ENCODE peak calls at places on chromosomes 2 and 18, in four cellular contexts. One of them, this sample, is unnamed.

GRCh38 chr2:128386066-128386465 is 67.4 kb upstream of the HS6ST1 start:
- DNase-seq in PC-9: no peak
- DNase-seq in WTC11: no peak
- DNase-seq in esophagus muscularis mucosa: no peak
- DNase-seq in this sample: no peak

GRCh38 chr2:194545978-194546377 is 1111.0 kb upstream of the SLC39A10 start:
- DNase-seq in PC-9: no peak
- DNase-seq in WTC11: no peak
- DNase-seq in esophagus muscularis mucosa: no peak
- DNase-seq in this sample: no peak

GRCh38 chr2:105442721-105443120 is 43.9 kb upstream of the FHL2 start:
- DNase-seq in PC-9: no peak
- DNase-seq in WTC11: no peak
- DNase-seq in esophagus muscularis mucosa: no peak
- DNase-seq in this sample: no peak

GRCh38 chr18:25497395-25497794 is 145.4 kb upstream of the ZNF521 start:
- DNase-seq in PC-9: no peak
- DNase-seq in WTC11: no peak
- DNase-seq in esophagus muscularis mucosa: no peak
- DNase-seq in this sample: no peak

GRCh38 chr2:69099541-69099940 is 86.6 kb downstream of the ANTXR1 start:
- DNase-seq in PC-9: no peak
- DNase-seq in WTC11: no peak
- DNase-seq in esophagus muscularis mucosa: no peak
- DNase-seq in this sample: no peak

GRCh38 chr18:34122724-34123334 is 101.9 kb downstream of the NOL4 start:
- DNase-seq in PC-9: peak
- DNase-seq in WTC11: peak
- DNase-seq in esophagus muscularis mucosa: no peak
- DNase-seq in this sample: no peak

GRCh38 chr18:79405019-79405780 is 9.5 kb downstream of the NFATC1 start:
- DNase-seq in PC-9: no peak
- DNase-seq in WTC11: no peak
- DNase-seq in esophagus muscularis mucosa: no peak
- DNase-seq in this sample: no peak

GRCh38 chr18:13379062-13379800 is 160.7 kb downstream of the LDLRAD4 start:
- DNase-seq in PC-9: no peak
- DNase-seq in WTC11: no peak
- DNase-seq in esophagus muscularis mucosa: no peak
- DNase-seq in this sample: peak

GRCh38 chr2:144183744-144184143 is 336.2 kb downstream of the ZEB2 start:
- DNase-seq in PC-9: no peak
- DNase-seq in WTC11: no peak
- DNase-seq in esophagus muscularis mucosa: no peak
- DNase-seq in this sample: no peak

GRCh38 chr18:51235011-51235789 is 37.7 kb upstream of the MEX3C start:
- DNase-seq in PC-9: peak
- DNase-seq in WTC11: no peak
- DNase-seq in esophagus muscularis mucosa: no peak
- DNase-seq in this sample: peak

GRCh38 chr2:184654945-184655344 is 56.6 kb downstream of the ZNF804A start:
- DNase-seq in PC-9: no peak
- DNase-seq in WTC11: no peak
- DNase-seq in esophagus muscularis mucosa: no peak
- DNase-seq in this sample: no peak

GRCh38 chr18:76351961-76352581 is 143.0 kb downstream of the ZNF516 start:
- DNase-seq in PC-9: peak
- DNase-seq in WTC11: no peak
- DNase-seq in esophagus muscularis mucosa: peak
- DNase-seq in this sample: peak

GRCh38 chr18:80244956-80245730 is 2.2 kb downstream of the PARD6G start:
- DNase-seq in PC-9: no peak
- DNase-seq in WTC11: no peak
- DNase-seq in esophagus muscularis mucosa: no peak
- DNase-seq in this sample: peak

GRCh38 chr2:215371915-215372897 is 60.3 kb downstream of the ATIC start:
- DNase-seq in PC-9: no peak
- DNase-seq in WTC11: no peak
- DNase-seq in esophagus muscularis mucosa: peak
- DNase-seq in this sample: no peak

GRCh38 chr18:48542513-48543181 is 3.8 kb downstream of the CTIF start:
- DNase-seq in PC-9: peak
- DNase-seq in WTC11: peak
- DNase-seq in esophagus muscularis mucosa: no peak
- DNase-seq in this sample: no peak

DNA sequence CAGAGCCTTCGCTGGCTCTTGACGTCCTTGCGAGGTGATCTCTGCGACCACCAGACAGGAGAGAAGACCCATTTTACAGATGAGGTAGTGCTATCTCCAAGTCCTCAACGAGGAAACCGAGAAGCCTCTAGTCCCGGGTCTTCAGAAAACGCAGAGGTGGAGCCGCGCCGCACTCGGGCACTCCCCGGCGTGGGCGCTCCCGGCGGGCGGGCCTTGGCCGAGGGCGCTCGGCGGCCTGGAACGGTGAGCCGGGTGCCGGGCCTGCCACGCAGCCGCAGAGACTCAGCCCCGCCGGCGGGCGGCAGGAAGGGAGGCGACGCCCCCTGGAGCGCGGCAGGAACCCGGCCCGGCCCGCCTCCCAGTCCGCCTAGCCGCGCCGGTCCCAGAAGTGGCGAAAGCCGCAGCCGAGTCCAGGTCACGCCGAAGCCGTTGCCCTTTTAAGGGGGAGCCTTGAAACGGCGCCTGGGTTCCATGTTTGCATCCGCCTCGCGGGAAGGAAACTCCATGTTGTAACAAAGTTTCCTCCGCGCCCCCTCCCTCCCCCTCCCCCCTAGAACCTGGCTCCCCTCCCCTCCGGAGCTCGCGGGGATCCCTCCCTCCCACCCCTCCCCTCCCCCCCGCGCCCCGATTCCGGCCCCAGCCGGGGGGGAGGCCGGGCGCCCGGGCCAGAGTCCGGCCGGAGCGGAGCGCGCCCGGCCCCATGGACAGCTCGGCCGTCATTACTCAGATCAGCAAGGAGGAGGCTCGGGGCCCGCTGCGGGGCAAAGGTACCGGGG is at the start of gene CTDSP1:
- DNase-seq in PC-9: peak
- DNase-seq in WTC11: peak
- DNase-seq in esophagus muscularis mucosa: peak
- DNase-seq in this sample: peak
- TF ChIP-seq CTCF in PC-9: no peak
- TF ChIP-seq CTCF in WTC11: no peak
- TF ChIP-seq CTCF in esophagus muscularis mucosa: no peak
- TF ChIP-seq CTCF in this sample: peak

GRCh38 chr2:238739668-238740067 is 108.2 kb upstream of the TWIST2 start:
- DNase-seq in PC-9: no peak
- DNase-seq in WTC11: no peak
- DNase-seq in esophagus muscularis mucosa: peak
- DNase-seq in this sample: no peak
- TF ChIP-seq CTCF in PC-9: no peak
- TF ChIP-seq CTCF in WTC11: no peak
- TF ChIP-seq CTCF in esophagus muscularis mucosa: no peak
- TF ChIP-seq CTCF in this sample: no peak

GRCh38 chr2:45302011-45302325 is 292.7 kb upstream of the SIX2 start:
- DNase-seq in PC-9: no peak
- DNase-seq in WTC11: no peak
- DNase-seq in esophagus muscularis mucosa: no peak
- DNase-seq in this sample: no peak
- TF ChIP-seq CTCF in PC-9: no peak
- TF ChIP-seq CTCF in WTC11: no peak
- TF ChIP-seq CTCF in esophagus muscularis mucosa: no peak
- TF ChIP-seq CTCF in this sample: no peak

GRCh38 chr2:171347591-171348032 is 86.2 kb downstream of the METTL8 start:
- DNase-seq in PC-9: peak
- DNase-seq in WTC11: no peak
- DNase-seq in esophagus muscularis mucosa: no peak
- DNase-seq in this sample: no peak

GRCh38 chr2:171348056-171348455 is 85.7 kb downstream of the METTL8 start:
- DNase-seq in PC-9: no peak
- DNase-seq in WTC11: no peak
- DNase-seq in esophagus muscularis mucosa: no peak
- DNase-seq in this sample: no peak

GRCh38 chr2:171345971-171346722 is 87.6 kb downstream of the METTL8 start:
- DNase-seq in PC-9: no peak
- DNase-seq in WTC11: no peak
- DNase-seq in esophagus muscularis mucosa: no peak
- DNase-seq in this sample: no peak

GRCh38 chr2:171346723-171347104 is 87.1 kb downstream of the METTL8 start:
- DNase-seq in PC-9: no peak
- DNase-seq in WTC11: no peak
- DNase-seq in esophagus muscularis mucosa: no peak
- DNase-seq in this sample: no peak

GRCh38 chr2:171347158-171347557 is 86.6 kb downstream of the METTL8 start:
- DNase-seq in PC-9: no peak
- DNase-seq in WTC11: no peak
- DNase-seq in esophagus muscularis mucosa: no peak
- DNase-seq in this sample: no peak
- TF ChIP-seq CTCF in PC-9: no peak
- TF ChIP-seq CTCF in WTC11: no peak
- TF ChIP-seq CTCF in esophagus muscularis mucosa: peak
- TF ChIP-seq CTCF in this sample: peak

GRCh38 chr2:201680743-201681142 is 17.7 kb downstream of the MPP4 start:
- DNase-seq in PC-9: peak
- DNase-seq in WTC11: peak
- DNase-seq in esophagus muscularis mucosa: peak
- DNase-seq in this sample: no peak
- TF ChIP-seq CTCF in PC-9: peak
- TF ChIP-seq CTCF in WTC11: peak
- TF ChIP-seq CTCF in esophagus muscularis mucosa: peak
- TF ChIP-seq CTCF in this sample: peak

DNA sequence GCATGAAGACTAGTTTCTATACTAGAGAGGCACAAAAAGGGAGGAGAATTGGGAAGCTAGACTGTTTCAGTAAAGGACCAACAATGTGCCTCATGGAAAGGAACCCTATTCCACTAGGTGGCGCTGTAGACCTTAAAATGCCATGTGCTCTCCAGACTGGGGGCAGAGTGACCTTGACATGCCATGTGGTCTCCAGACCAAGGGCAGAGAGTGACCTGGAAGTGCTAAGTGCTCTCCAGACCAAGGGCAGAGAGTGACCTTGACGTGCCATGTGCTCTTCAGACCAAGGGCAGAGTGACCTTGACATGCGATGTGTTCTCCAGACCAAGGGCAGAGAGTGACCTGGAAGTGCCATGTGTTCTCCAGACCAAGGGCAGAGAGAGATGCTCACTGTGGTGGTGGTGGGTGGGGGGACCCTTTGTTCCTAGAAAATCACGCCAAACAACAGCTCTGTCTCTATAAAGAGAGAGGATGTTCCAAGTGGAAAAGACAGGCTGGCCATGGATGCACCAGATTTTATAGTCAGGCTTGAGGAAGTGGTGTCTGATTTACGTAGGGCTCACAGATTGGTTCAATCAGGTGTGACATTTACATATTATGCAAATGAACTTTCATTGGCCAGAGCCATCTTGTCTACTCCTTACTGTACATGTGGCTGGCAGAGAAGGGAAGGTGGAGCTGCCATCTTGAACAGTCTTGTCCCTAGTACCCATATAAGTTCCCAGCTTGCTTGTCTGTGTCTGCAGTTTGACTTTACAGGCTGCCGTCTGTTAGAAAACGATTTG is 344.0 kb upstream of the DDX18 start:
- DNase-seq in PC-9: peak
- DNase-seq in WTC11: peak
- DNase-seq in esophagus muscularis mucosa: no peak
- DNase-seq in this sample: no peak
- TF ChIP-seq CTCF in PC-9: peak
- TF ChIP-seq CTCF in WTC11: peak
- TF ChIP-seq CTCF in esophagus muscularis mucosa: peak
- TF ChIP-seq CTCF in this sample: peak

GRCh38 chr2:42040643-42041277 is 7.1 kb upstream of the PKDCC start:
- DNase-seq in PC-9: no peak
- DNase-seq in WTC11: no peak
- DNase-seq in esophagus muscularis mucosa: no peak
- DNase-seq in this sample: no peak
- TF ChIP-seq CTCF in PC-9: no peak
- TF ChIP-seq CTCF in WTC11: no peak
- TF ChIP-seq CTCF in esophagus muscularis mucosa: no peak
- TF ChIP-seq CTCF in this sample: no peak

GRCh38 chr18:67845035-67845434 is 328.5 kb upstream of the DSEL start:
- DNase-seq in PC-9: no peak
- DNase-seq in WTC11: no peak
- DNase-seq in esophagus muscularis mucosa: no peak
- DNase-seq in this sample: no peak
- TF ChIP-seq CTCF in PC-9: no peak
- TF ChIP-seq CTCF in WTC11: no peak
- TF ChIP-seq CTCF in esophagus muscularis mucosa: no peak
- TF ChIP-seq CTCF in this sample: peak